ENCODE peak calls at places on chromosomes 2 and 18, in seven cellular contexts. D is upper lobe of right lung, O is neural progenitor cell, J is ovary, Y is right lobe of liver, M is right atrium auricular region, Z is left lung. W is an unnamed sample.

GRCh38 chr2:10452956-10453885 is 5.1 kb upstream of the ODC1 start:
- DNase-seq in D (no peak), O (peak), J (no peak), Y (no peak), M (no peak), Z (no peak), W (peak)

GRCh38 chr2:105873721-105874120 is 129.0 kb downstream of the NCK2 start:
- DNase-seq in D (no peak), O (peak), J (no peak), Y (no peak), M (no peak), Z (peak), W (no peak)

GRCh38 chr2:33210626-33211025 is 263.9 kb downstream of the LTBP1 start:
- DNase-seq in D (no peak), O (peak), J (no peak), Y (no peak), M (no peak), Z (peak), W (no peak)

GRCh38 chr2:71060871-71061270 is 7.6 kb upstream of the NAGK start:
- DNase-seq in D (no peak), O (no peak), J (no peak), Y (no peak), M (no peak), Z (no peak), W (no peak)

GRCh38 chr2:165898381-165898780 is 55.2 kb downstream of the TTC21B start:
- DNase-seq in D (no peak), O (no peak), J (no peak), Y (no peak), M (no peak), Z (no peak), W (no peak)

GRCh38 chr2:184004289-184004944 is 593.9 kb upstream of the ZNF804A start:
- DNase-seq in D (no peak), O (no peak), J (no peak), Y (no peak), M (no peak), Z (no peak), W (no peak)

GRCh38 chr2:69577467-69578200 is 65.9 kb downstream of the AAK1 start:
- DNase-seq in D (no peak), O (no peak), J (no peak), Y (no peak), M (no peak), Z (no peak), W (no peak)

GRCh38 chr18:11767935-11768334 is 78.9 kb downstream of the GNAL start:
- DNase-seq in D (no peak), O (no peak), J (no peak), Y (no peak), M (no peak), Z (no peak), W (no peak)

GRCh38 chr2:200742426-200742825 is 69.3 kb upstream of the BZW1 start:
- DNase-seq in D (peak), O (no peak), J (peak), Y (no peak), M (peak), Z (no peak), W (peak)

GRCh38 chr2:216683846-216684245 is 11.5 kb downstream of the IGFBP5 start:
- DNase-seq in D (no peak), O (no peak), J (peak), Y (no peak), M (peak), Z (no peak), W (no peak)

GRCh38 chr2:119699016-119699606 is 20.1 kb downstream of the TMEM177 start:
- DNase-seq in D (no peak), O (no peak), J (no peak), Y (no peak), M (no peak), Z (no peak), W (no peak)

GRCh38 chr2:43648979-43649701 is 12.1 kb downstream of the PLEKHH2 start:
- DNase-seq in D (no peak), O (no peak), J (no peak), Y (no peak), M (no peak), Z (no peak), W (no peak)

GRCh38 chr2:190466819-190467444 is 58.8 kb downstream of the MFSD6 start:
- DNase-seq in D (no peak), O (peak), J (no peak), Y (no peak), M (no peak), Z (no peak), W (no peak)

GRCh38 chr2:31060397-31060796 is 77.8 kb downstream of the GALNT14 start:
- DNase-seq in D (peak), O (no peak), J (no peak), Y (no peak), M (peak), Z (no peak), W (no peak)

GRCh38 chr2:234725528-234726264 is 226.1 kb upstream of the SH3BP4 start:
- DNase-seq in D (no peak), O (no peak), J (no peak), Y (no peak), M (no peak), Z (no peak), W (no peak)

GRCh38 chr2:241666627-241667400 is 19.8 kb downstream of the DTYMK start:
- DNase-seq in D (no peak), O (peak), J (no peak), Y (no peak), M (no peak), Z (no peak), W (no peak)

GRCh38 chr18:75075016-75075305 is 134.0 kb downstream of the PTGR3 start:
- DNase-seq in D (no peak), O (no peak), J (no peak), Y (no peak), M (peak), Z (no peak), W (no peak)

GRCh38 chr2:85988210-85988913 is 99.6 kb upstream of the ST3GAL5 start:
- DNase-seq in D (no peak), O (no peak), J (no peak), Y (no peak), M (peak), Z (no peak), W (no peak)

GRCh38 chr18:985301-985700 is 80.6 kb downstream of the ADCYAP1 start:
- DNase-seq in D (no peak), O (peak), J (no peak), Y (no peak), M (no peak), Z (no peak), W (no peak)

GRCh38 chr2:231174211-231174651 is 24.2 kb upstream of the ARMC9 start:
- DNase-seq in D (no peak), O (no peak), J (no peak), Y (no peak), M (no peak), Z (no peak), W (no peak)

GRCh38 chr18:74947875-74948274 is 261.1 kb downstream of the PTGR3 start:
- DNase-seq in D (no peak), O (peak), J (no peak), Y (no peak), M (no peak), Z (no peak), W (no peak)

GRCh38 chr18:46411862-46412690 is 244.9 kb downstream of the LOXHD1 start:
- DNase-seq in D (no peak), O (no peak), J (peak), Y (no peak), M (peak), Z (no peak), W (no peak)

GRCh38 chr2:175981546-175981945 is 20.5 kb downstream of the LNPK start:
- DNase-seq in D (no peak), O (peak), J (no peak), Y (no peak), M (no peak), Z (no peak), W (no peak)

GRCh38 chr18:62715439-62715792 is at the start of gene PHLPP1:
- DNase-seq in D (no peak), O (no peak), J (no peak), Y (no peak), M (no peak), Z (no peak), W (no peak)

GRCh38 chr2:234451242-234451641 is 45.6 kb downstream of the ARL4C start:
- DNase-seq in D (no peak), O (no peak), J (no peak), Y (no peak), M (no peak), Z (no peak), W (no peak)

GRCh38 chr2:96823203-96823602 is 7.1 kb downstream of the CNNM3 start:
- DNase-seq in D (no peak), O (no peak), J (no peak), Y (no peak), M (no peak), Z (no peak), W (no peak)

GRCh38 chr18:72783517-72783916 is 84.3 kb downstream of the NETO1 start:
- DNase-seq in D (no peak), O (no peak), J (no peak), Y (no peak), M (no peak), Z (no peak), W (no peak)

GRCh38 chr2:239803764-239804111 is 221.4 kb downstream of the NDUFA10 start:
- DNase-seq in D (no peak), O (peak), J (no peak), Y (no peak), M (peak), Z (no peak), W (no peak)

GRCh38 chr18:8045890-8046289 is 478.8 kb downstream of the PTPRM start:
- DNase-seq in D (no peak), O (no peak), J (no peak), Y (no peak), M (no peak), Z (no peak), W (no peak)

GRCh38 chr18:73987247-73987980 is 160.2 kb downstream of the FBXO15 start:
- DNase-seq in D (no peak), O (no peak), J (no peak), Y (no peak), M (no peak), Z (no peak), W (no peak)

GRCh38 chr2:204545861-204546773 is 842 bp downstream of the PARD3B start:
- DNase-seq in D (peak), O (no peak), J (no peak), Y (peak), M (no peak), Z (peak), W (peak)

GRCh38 chr2:15965564-15966019 is 25.2 kb downstream of the MYCN start:
- DNase-seq in D (no peak), O (peak), J (no peak), Y (no peak), M (no peak), Z (no peak), W (no peak)

GRCh38 chr18:79949571-79950439 is 1.6 kb downstream of the SLC66A2 start:
- DNase-seq in D (no peak), O (no peak), J (no peak), Y (peak), M (no peak), Z (peak), W (peak)

GRCh38 chr2:180063494-180063893 is 56.4 kb upstream of the CWC22 start:
- DNase-seq in D (no peak), O (no peak), J (no peak), Y (no peak), M (no peak), Z (no peak), W (no peak)
- TF ChIP-seq CTCF in D (no peak), O (no peak), J (no peak), Y (no peak), M (no peak), Z (no peak), W (no peak)

GRCh38 chr2:2902551-2903216 is 474.9 kb downstream of the EIPR1 start:
- DNase-seq in D (no peak), O (no peak), J (no peak), Y (no peak), M (no peak), Z (no peak), W (no peak)

GRCh38 chr2:2901384-2902345 is 476.0 kb downstream of the EIPR1 start:
- DNase-seq in D (no peak), O (no peak), J (no peak), Y (no peak), M (no peak), Z (no peak), W (no peak)

GRCh38 chr2:2909086-2910035 is 468.3 kb downstream of the EIPR1 start:
- DNase-seq in D (no peak), O (no peak), J (no peak), Y (no peak), M (no peak), Z (no peak), W (no peak)

GRCh38 chr2:2906091-2906490 is 471.5 kb downstream of the EIPR1 start:
- DNase-seq in D (no peak), O (no peak), J (no peak), Y (no peak), M (no peak), Z (no peak), W (no peak)

GRCh38 chr2:2904721-2905340 is 472.8 kb downstream of the EIPR1 start:
- DNase-seq in D (no peak), O (no peak), J (no peak), Y (no peak), M (no peak), Z (no peak), W (no peak)
- H3K27ac ChIP-seq in D (no peak), O (no peak), J (no peak), Y (no peak), M (no peak), Z (no peak), W (no peak)

DNA sequence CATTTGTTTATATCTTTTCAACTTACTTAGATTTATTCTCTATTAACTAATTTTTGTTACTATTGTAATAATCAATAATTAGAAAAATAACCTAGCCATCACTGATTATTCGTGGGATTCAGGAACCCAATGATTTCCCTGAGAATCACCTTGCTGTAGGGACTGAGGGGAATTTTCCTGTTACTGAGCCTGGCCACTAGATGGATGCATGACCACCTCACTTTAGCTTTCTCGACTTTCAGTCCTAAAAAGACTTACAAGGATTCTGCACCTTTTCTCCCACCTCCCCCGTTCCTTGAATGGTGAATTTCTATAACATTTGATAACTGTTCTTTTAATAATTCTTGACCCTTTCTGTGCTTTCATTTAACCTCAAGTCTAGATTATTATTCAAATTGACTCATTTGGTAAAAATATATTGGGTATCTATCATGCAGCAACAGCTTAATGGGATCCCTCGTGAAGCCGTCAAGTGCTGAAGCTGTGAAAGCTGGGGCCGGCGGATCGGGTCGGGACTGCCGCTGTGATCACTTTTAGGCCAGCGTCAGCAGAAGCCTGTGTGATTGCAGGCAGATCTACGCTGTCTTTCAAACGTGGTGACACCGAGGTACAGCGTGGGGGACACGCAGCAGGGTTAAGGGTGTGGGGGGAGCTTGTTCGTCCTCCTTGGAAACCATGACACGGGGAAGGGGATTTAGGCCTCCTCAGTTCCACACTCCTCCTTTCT is 38.8 kb upstream of the TMEM18 start:
- DNase-seq in D (no peak), O (peak), J (no peak), Y (no peak), M (no peak), Z (no peak), W (no peak)
- TF ChIP-seq CTCF in D (no peak), O (peak), J (no peak), Y (peak), M (peak), Z (peak), W (peak)

GRCh38 chr2:130338793-130339345 is 3.8 kb upstream of the IMP4 start:
- DNase-seq in D (no peak), O (no peak), J (no peak), Y (no peak), M (no peak), Z (no peak), W (no peak)

GRCh38 chr2:130339885-130340745 is 2.6 kb upstream of the IMP4 start:
- DNase-seq in D (no peak), O (no peak), J (no peak), Y (no peak), M (no peak), Z (no peak), W (no peak)

GRCh38 chr2:130342533-130343275 is at the start of gene IMP4:
- DNase-seq in D (peak), O (peak), J (peak), Y (peak), M (peak), Z (peak), W (peak)

GRCh38 chr2:130342020-130342532 is 621 bp upstream of the IMP4 start:
- DNase-seq in D (peak), O (peak), J (peak), Y (peak), M (peak), Z (peak), W (peak)

GRCh38 chr2:130341562-130342019 is 1.1 kb upstream of the IMP4 start:
- DNase-seq in D (no peak), O (no peak), J (no peak), Y (no peak), M (no peak), Z (no peak), W (no peak)
- H3K27ac ChIP-seq in D (peak), O (no peak), J (peak), Y (peak), M (peak), Z (peak), W (peak)

GRCh38 chr2:163554864-163555263 is 180.9 kb downstream of the FIGN start:
- DNase-seq in D (no peak), O (no peak), J (no peak), Y (no peak), M (no peak), Z (no peak), W (no peak)

GRCh38 chr2:163553601-163554000 is 182.2 kb downstream of the FIGN start:
- DNase-seq in D (no peak), O (no peak), J (no peak), Y (no peak), M (no peak), Z (no peak), W (no peak)

GRCh38 chr2:163551974-163552373 is 183.8 kb downstream of the FIGN start:
- DNase-seq in D (no peak), O (no peak), J (no peak), Y (no peak), M (no peak), Z (no peak), W (no peak)

GRCh38 chr2:163556511-163556910 is 179.3 kb downstream of the FIGN start:
- DNase-seq in D (no peak), O (no peak), J (no peak), Y (no peak), M (no peak), Z (no peak), W (no peak)

GRCh38 chr2:163552758-163553157 is 183.1 kb downstream of the FIGN start:
- DNase-seq in D (no peak), O (no peak), J (no peak), Y (no peak), M (no peak), Z (no peak), W (no peak)
- TF ChIP-seq CTCF in D (no peak), O (peak), J (no peak), Y (no peak), M (no peak), Z (no peak), W (no peak)

GRCh38 chr2:29951561-29951960 is 30.2 kb upstream of the ALK start:
- DNase-seq in D (no peak), O (peak), J (no peak), Y (no peak), M (no peak), Z (no peak), W (no peak)
- H3K27ac ChIP-seq in D (no peak), O (no peak), J (no peak), Y (no peak), M (no peak), Z (no peak), W (no peak)

GRCh38 chr2:191866195-191866594 is 19.3 kb upstream of the CAVIN2 start:
- DNase-seq in D (no peak), O (no peak), J (no peak), Y (no peak), M (no peak), Z (no peak), W (no peak)
- TF ChIP-seq CTCF in D (no peak), O (peak), J (no peak), Y (no peak), M (no peak), Z (no peak), W (no peak)

GRCh38 chr2:154794328-154794870 is 95.9 kb downstream of the KCNJ3 start:
- DNase-seq in D (no peak), O (no peak), J (no peak), Y (no peak), M (no peak), Z (no peak), W (no peak)
- H3K27ac ChIP-seq in D (no peak), O (no peak), J (no peak), Y (no peak), M (no peak), Z (no peak), W (no peak)